ENCODE peak calls at places on chromosomes 6 and 20, in ten cellular contexts. V is foreskin fibroblast; Q is cerebellar cortex; A is stimulated activated CD4-positive, alpha-beta T cell treated with anti-CD3 and anti-CD28 coated beads, Interleukin-4, amount 100 ng/mL, for 48 hours; P is NCI-H1105; I is left colon; T is endothelial cell; N is activated naive CD4-positive, alpha-beta T cell treated with anti-CD3 and anti-CD28 coated beads, Interleukin-2, amount 10 ng/mL, durations not matched to agents 7 days and 5 days; U is T-helper 1 cell; D is choroid plexus epithelial cell. S is an unnamed sample.

GRCh38 chr20:35773154-35773751 is 1.4 kb downstream of the PHF20 start:
- DNase-seq in A (no peak), N (peak; percentile 56), P (no peak), T (peak; percentile 37), D (peak; percentile 39), Q (peak; percentile 25), V (peak; percentile 29), I (peak; percentile 43), U (peak; percentile 30), S (no peak)

GRCh38 chr20:29297411-29298270 is 1959.8 kb upstream of the DEFB115 start:
- DNase-seq in U (no peak), Q (no peak), A (no peak), N (no peak), D (no peak), I (no peak), V (no peak), P (no peak), T (no peak), S (no peak)

GRCh38 chr6:95294047-95294446 is 283.3 kb upstream of the MANEA start:
- DNase-seq in D (no peak), A (no peak), N (no peak), Q (no peak), I (no peak), V (no peak), U (no peak), P (no peak), T (no peak), S (no peak)

GRCh38 chr6:40798069-40798770 is 211.1 kb upstream of the LRFN2 start:
- DNase-seq in A (no peak), I (no peak), D (no peak), Q (peak; percentile 70), P (no peak), U (no peak), V (no peak), T (no peak), N (no peak), S (no peak)

GRCh38 chr6:140045116-140045515 is 670.7 kb upstream of the CITED2 start:
- DNase-seq in P (no peak), N (no peak), D (no peak), I (no peak), Q (no peak), A (no peak), T (no peak), U (no peak), V (no peak), S (no peak)

GRCh38 chr6:43376551-43376981 is 7.1 kb upstream of the ZNF318 start:
- DNase-seq in I (no peak), P (no peak), V (peak; percentile 25), Q (no peak), U (no peak), N (no peak), T (no peak), A (peak; percentile 28), D (peak; percentile 43), S (no peak)

GRCh38 chr20:51532577-51533191 is 9.8 kb downstream of the NFATC2 start:
- DNase-seq in A (no peak), I (no peak), N (peak; percentile 34), D (no peak), U (no peak), P (no peak), T (no peak), Q (no peak), V (peak; percentile 55), S (peak; percentile 85)

GRCh38 chr6:41036601-41037000 is 2.4 kb downstream of the UNC5CL start:
- DNase-seq in Q (no peak), D (no peak), U (no peak), N (no peak), A (no peak), V (no peak), P (no peak), I (no peak), T (no peak), S (no peak)

GRCh38 chr6:148455674-148456559 is 113.3 kb downstream of the SASH1 start:
- DNase-seq in T (no peak), I (no peak), Q (peak; percentile 17), D (no peak), P (no peak), A (no peak), N (no peak), U (no peak), V (no peak), S (no peak)

GRCh38 chr6:37019065-37019450 is 13.6 kb downstream of the FGD2 start:
- DNase-seq in U (no peak), N (no peak), P (peak; percentile 89), I (no peak), D (no peak), V (no peak), A (no peak), Q (peak; percentile 53), T (no peak), S (no peak)

GRCh38 chr6:6008648-6009421 is 2.1 kb upstream of the NRN1 start:
- DNase-seq in Q (peak; percentile 84), U (no peak), A (peak; percentile 57), N (peak; percentile 74), T (peak; percentile 93), I (peak; percentile 56), D (no peak), P (peak; percentile 92), V (peak; percentile 65), S (peak; percentile 98)

GRCh38 chr6:154500769-154501171 is 9.7 kb downstream of the CNKSR3 start:
- DNase-seq in A (no peak), Q (peak; percentile 23), N (no peak), P (no peak), D (no peak), T (no peak), I (no peak), V (peak; percentile 21), U (no peak), S (no peak)

GRCh38 chr6:45892696-45893095 is 123.0 kb downstream of the CLIC5 start:
- DNase-seq in T (no peak), D (no peak), U (no peak), I (no peak), P (peak; percentile 6), V (no peak), N (no peak), A (no peak), Q (no peak), S (no peak)

GRCh38 chr6:87858440-87858839 is 156.4 kb upstream of the AKIRIN2 start:
- DNase-seq in N (no peak), T (no peak), P (no peak), I (no peak), A (no peak), V (peak; percentile 4), D (peak; percentile 58), Q (peak; percentile 15), U (no peak), S (no peak)

S was measured in AG20443.